ENCODE peak calls at places on chromosomes 1 and 21, in seven cellular contexts. Z is esophagus squamous epithelium; Y is AG20443; M is CD4-positive, alpha-beta memory T cell; U is fibroblast of mammary gland; L is fibroblast of lung; P is left cardiac atrium. I is an unnamed sample.

GRCh38 chr21:35015435-35016024 is 33.6 kb downstream of the RUNX1 start:
- DNase-seq in P (no peak), Z (no peak), M (no peak), L (no peak), Y (no peak), U (no peak), I (no peak)

GRCh38 chr1:60904079-60904852 is 178.1 kb upstream of the NFIA start:
- DNase-seq in U (peak), M (no peak), Y (peak), L (peak), Z (no peak), P (peak), I (peak)

GRCh38 chr1:23657659-23658275 is 33.8 kb upstream of the RPL11 start:
- DNase-seq in P (peak), Y (peak), Z (no peak), M (no peak), L (peak), U (peak), I (no peak)

GRCh38 chr1:2483026-2483425 is 6.9 kb downstream of the PLCH2 start:
- DNase-seq in Y (no peak), L (no peak), P (no peak), Z (no peak), U (no peak), M (no peak), I (no peak)

GRCh38 chr1:11893907-11894251 is 32.3 kb downstream of the KIAA2013 start:
- DNase-seq in Y (peak), Z (no peak), U (peak), L (peak), M (peak), P (no peak), I (peak)

GRCh38 chr1:183239220-183239742 is 53.2 kb downstream of the LAMC2 start:
- DNase-seq in Y (no peak), M (no peak), Z (no peak), U (no peak), L (no peak), P (no peak), I (no peak)

GRCh38 chr1:100349276-100349675 is 3.0 kb upstream of the CDC14A start:
- DNase-seq in U (no peak), M (no peak), L (no peak), P (no peak), Y (no peak), Z (no peak), I (no peak)

GRCh38 chr1:228851196-228851595 is 115.9 kb downstream of the RHOU start:
- DNase-seq in L (no peak), U (no peak), M (no peak), Z (no peak), Y (no peak), P (no peak), I (no peak)

GRCh38 chr1:3069491-3070303 is 694 bp downstream of the PRDM16 start:
- DNase-seq in M (no peak), Z (no peak), U (peak), P (peak), Y (peak), L (peak), I (peak)

GRCh38 chr1:187878883-187879282 is 1050.1 kb downstream of the PLA2G4A start:
- DNase-seq in Z (no peak), Y (no peak), L (no peak), M (no peak), U (no peak), P (no peak), I (no peak)

GRCh38 chr1:46523556-46524443 is 27.6 kb downstream of the KNCN start:
- DNase-seq in P (no peak), U (no peak), M (no peak), L (no peak), Y (no peak), Z (no peak), I (no peak)

GRCh38 chr1:167438171-167439138 is 79.9 kb downstream of the CD247 start:
- DNase-seq in M (no peak), U (no peak), P (no peak), L (no peak), Y (no peak), Z (no peak), I (no peak)

GRCh38 chr21:37374026-37374425 is 7.5 kb downstream of the DYRK1A start:
- DNase-seq in M (no peak), Y (no peak), P (no peak), U (peak), Z (no peak), L (peak), I (no peak)

GRCh38 chr1:111139234-111139955 is 498 bp downstream of the DRAM2 start:
- DNase-seq in L (peak), Y (peak), U (peak), P (peak), M (no peak), Z (no peak), I (peak)

GRCh38 chr1:180198186-180198585 is 31.9 kb upstream of the LHX4 start:
- DNase-seq in U (no peak), Y (no peak), P (no peak), M (no peak), L (no peak), Z (no peak), I (no peak)

GRCh38 chr1:169368406-169368769 is 393 bp downstream of the BLZF1 start:
- DNase-seq in Y (peak), M (peak), P (peak), Z (no peak), L (no peak), U (peak), I (no peak)

GRCh38 chr1:4801192-4801924 is 146.9 kb downstream of the AJAP1 start:
- DNase-seq in Z (no peak), P (peak), L (no peak), U (peak), M (no peak), Y (peak), I (peak)

GRCh38 chr21:46634966-46635323 is 529 bp upstream of the PRMT2 start:
- DNase-seq in M (no peak), Y (peak), L (peak), P (peak), Z (no peak), U (peak), I (no peak)

GRCh38 chr1:227429447-227430359 is 111.4 kb upstream of the CDC42BPA start:
- DNase-seq in M (no peak), Z (no peak), U (peak), P (no peak), Y (peak), L (peak), I (no peak)

GRCh38 chr1:202801169-202801568 is 7.1 kb downstream of the KDM5B start:
- DNase-seq in P (no peak), Y (no peak), M (no peak), U (no peak), L (no peak), Z (no peak), I (no peak)

GRCh38 chr1:117373932-117374331 is 6.7 kb downstream of the MAN1A2 start:
- DNase-seq in M (no peak), L (no peak), U (no peak), P (no peak), Z (no peak), Y (no peak), I (no peak)

I was measured in heart left ventricle.